ENCODE peak calls at places on chromosomes 3 and 15, in four cellular contexts. R is stimulated activated CD8-positive, alpha-beta memory T cell treated with anti-CD3 and anti-CD28 coated beads, Interleukin-12 subunit alpha, Interleukin-12 subunit beta, amount 100 ng/mL, for 1 hour; D is stimulated activated CD4-positive, alpha-beta T cell treated with anti-CD3 and anti-CD28 coated beads, Interleukin-1b, Interleukin-23, amount 100 ng/mL, for 24 hours; E is posterior cingulate gyrus. W is an unnamed sample.

GRCh38 chr3:46417120-46417510 is 10.1 kb downstream of the CCRL2 start:
- DNase-seq in R (no peak), D (no peak), E (no peak), W (no peak)

GRCh38 chr3:102224171-102224570 is 210.6 kb upstream of the ZPLD1 start:
- DNase-seq in R (no peak), D (no peak), E (no peak), W (no peak)

GRCh38 chr3:169992156-169992555 is 25.5 kb downstream of the SEC62 start:
- DNase-seq in R (no peak), D (no peak), E (no peak), W (no peak)

GRCh38 chr3:44962606-44963393 is 13.2 kb downstream of the ZDHHC3 start:
- DNase-seq in R (no peak), D (no peak), E (no peak), W (no peak)

GRCh38 chr15:62068787-62069170 is 2.0 kb downstream of the C2CD4A start:
- DNase-seq in R (no peak), D (no peak), E (no peak), W (no peak)

GRCh38 chr3:67593761-67594234 is 60.6 kb downstream of the SUCLG2 start:
- DNase-seq in R (no peak), D (no peak), E (no peak), W (no peak)

GRCh38 chr15:39575180-39575579 is 5.7 kb upstream of the THBS1 start:
- DNase-seq in R (no peak), D (no peak), E (no peak), W (no peak)

GRCh38 chr3:61610316-61610715 is 48.9 kb downstream of the PTPRG start:
- DNase-seq in R (no peak), D (no peak), E (no peak), W (no peak)

GRCh38 chr15:40032125-40032839 is 6.7 kb downstream of the SRP14 start:
- DNase-seq in R (no peak), D (no peak), E (no peak), W (no peak)

GRCh38 chr3:140334530-140334929 is 343.3 kb upstream of the TRIM42 start:
- DNase-seq in R (no peak), D (no peak), E (no peak), W (no peak)

GRCh38 chr3:126146034-126146433 is 34.4 kb downstream of the ALDH1L1 start:
- DNase-seq in R (no peak), D (no peak), E (no peak), W (no peak)

GRCh38 chr15:80890341-80890972 is 99.2 kb downstream of the MESD start:
- DNase-seq in R (no peak), D (no peak), E (no peak), W (no peak)

GRCh38 chr3:14431928-14432834 is 29.8 kb downstream of the SLC6A6 start:
- DNase-seq in R (peak), D (peak), E (peak), W (peak)

GRCh38 chr3:142992323-142992722 is 9.0 kb upstream of the U2SURP start:
- DNase-seq in R (no peak), D (no peak), E (no peak), W (no peak)

GRCh38 chr15:36358094-36358961 is 221.1 kb upstream of the CDIN1 start:
- DNase-seq in R (no peak), D (no peak), E (no peak), W (peak)

GRCh38 chr3:172100482-172100881 is 61.1 kb downstream of the FNDC3B start:
- DNase-seq in R (no peak), D (no peak), E (no peak), W (no peak)

GRCh38 chr15:39300451-39301153 is 280.3 kb upstream of the THBS1 start:
- DNase-seq in R (no peak), D (no peak), E (no peak), W (no peak)

GRCh38 chr15:62904511-62904910 is 138.0 kb upstream of the TPM1 start:
- DNase-seq in R (no peak), D (peak), E (no peak), W (no peak)

GRCh38 chr15:80183886-80184285 is 31.1 kb downstream of the FAH start:
- DNase-seq in R (no peak), D (no peak), E (no peak), W (no peak)

GRCh38 chr3:99549918-99550603 is 88.3 kb upstream of the COL8A1 start:
- DNase-seq in R (no peak), D (no peak), E (no peak), W (no peak)

GRCh38 chr3:24264748-24265158 is 229.9 kb downstream of the THRB start:
- DNase-seq in R (no peak), D (no peak), E (no peak), W (no peak)

GRCh38 chr15:23897576-23897975 is 210.5 kb upstream of the NDN start:
- DNase-seq in R (no peak), D (no peak), E (no peak), W (no peak)

GRCh38 chr3:8324727-8325126 is 176.9 kb upstream of the LMCD1 start:
- DNase-seq in R (peak), D (no peak), E (no peak), W (no peak)

GRCh38 chr3:52268036-52268435 is 10.4 kb downstream of the WDR82 start:
- DNase-seq in R (no peak), D (no peak), E (no peak), W (no peak)

GRCh38 chr15:35843453-35843852 is 297.5 kb upstream of the DPH6 start:
- DNase-seq in R (no peak), D (no peak), E (no peak), W (no peak)